ENCODE peak calls at places on chromosome 9, in nine cellular contexts. J is endodermal cell, Q is SJCRH30, A is stomach, I is esophagus squamous epithelium, N is neuronal stem cell, K is adipocyte, P is colonic mucosa, V is fibroblast of lung. M is an unnamed sample.

GRCh38 chr9:112750111-112750766 is at the start of gene SNX30:
- DNase-seq in J (peak; percentile 93), Q (peak; percentile 93), A (peak; percentile 92), I (peak; percentile 47), N (peak; percentile 87), K (peak; percentile 96), P (peak; percentile 91), V (peak; percentile 86), M (peak; percentile 93)

GRCh38 chr9:128882677-128883590 is 1.0 kb downstream of the LRRC8A start:
- DNase-seq in J (peak; percentile 74), Q (peak; percentile 52), A (no peak), I (no peak), N (no peak), K (peak; percentile 37), P (no peak), V (peak; percentile 46), M (peak; percentile 22)

GRCh38 chr9:20320921-20321320 is 301.4 kb downstream of the MLLT3 start:
- DNase-seq in J (no peak), Q (no peak), A (no peak), I (no peak), N (no peak), K (no peak), P (no peak), V (no peak), M (peak; percentile 60)

GRCh38 chr9:95515272-95516113 is 1.3 kb downstream of the PTCH1 start:
- DNase-seq in J (peak; percentile 80), Q (peak; percentile 47), A (no peak), I (no peak), N (no peak), K (peak; percentile 39), P (peak; percentile 39), V (no peak), M (peak; percentile 42)

GRCh38 chr9:132041825-132042224 is 37.8 kb downstream of the MED27 start:
- DNase-seq in J (no peak), Q (no peak), A (no peak), I (no peak), N (no peak), K (no peak), P (no peak), V (no peak), M (no peak)

GRCh38 chr9:133606722-133607053 is 2.5 kb downstream of the FAM163B start:
- DNase-seq in J (no peak), Q (no peak), A (no peak), I (no peak), N (no peak), K (no peak), P (no peak), V (no peak), M (no peak)

GRCh38 chr9:116499986-116500871 is 186.9 kb upstream of the TRIM32 start:
- DNase-seq in J (peak; percentile 78), Q (peak; percentile 51), A (no peak), I (no peak), N (no peak), K (peak; percentile 76), P (no peak), V (peak; percentile 74), M (peak; percentile 70)

GRCh38 chr9:134964686-134965085 is 47.0 kb upstream of the FCN1 start:
- DNase-seq in J (peak; percentile 20), Q (no peak), A (no peak), I (no peak), N (no peak), K (no peak), P (no peak), V (no peak), M (no peak)

GRCh38 chr9:77019810-77020437 is 469 bp downstream of the FOXB2 start:
- DNase-seq in J (peak; percentile 81), Q (no peak), A (no peak), I (no peak), N (no peak), K (no peak), P (no peak), V (no peak), M (no peak)

GRCh38 chr9:78189461-78189860 is 46.4 kb upstream of the CEP78 start:
- DNase-seq in J (no peak), Q (no peak), A (no peak), I (no peak), N (no peak), K (no peak), P (no peak), V (peak; percentile 74), M (no peak)

GRCh38 chr9:5336683-5337082 is 3.0 kb downstream of the RLN1 start:
- DNase-seq in J (no peak), Q (no peak), A (no peak), I (no peak), N (no peak), K (no peak), P (no peak), V (no peak), M (no peak)

GRCh38 chr9:6439051-6439703 is 26.2 kb downstream of the UHRF2 start:
- DNase-seq in J (no peak), Q (no peak), A (no peak), I (no peak), N (no peak), K (no peak), P (no peak), V (no peak), M (no peak)

GRCh38 chr9:6428940-6429889 is 16.2 kb downstream of the UHRF2 start:
- DNase-seq in J (no peak), Q (no peak), A (no peak), I (no peak), N (no peak), K (no peak), P (no peak), V (no peak), M (no peak)

DNA sequence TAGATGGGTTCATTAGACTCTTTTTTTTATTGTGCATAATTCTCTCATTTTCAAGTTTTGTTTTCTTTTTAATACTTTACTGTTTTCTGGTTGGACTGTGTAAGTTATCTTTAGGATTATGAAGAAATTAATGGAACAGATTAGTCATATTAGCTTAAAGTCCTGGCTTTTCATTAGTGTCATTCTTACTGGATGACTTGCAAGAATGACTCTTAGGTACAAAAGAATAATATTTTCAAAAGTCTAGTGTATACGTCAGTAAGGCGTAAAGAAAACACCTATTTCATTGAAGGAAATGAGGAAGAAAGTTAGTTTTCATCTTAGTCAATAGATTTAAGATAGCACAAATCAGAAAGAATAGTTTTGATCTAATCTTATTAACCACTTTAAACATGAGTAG is 20.4 kb downstream of the UHRF2 start:
- DNase-seq in J (no peak), Q (no peak), A (no peak), I (no peak), N (no peak), K (no peak), P (no peak), V (peak; percentile 78), M (no peak)
- H3K36me3 ChIP-seq in J (peaks cover 57% of the 10 kb centered on the region), Q (no peaks in the 10 kb centered on the region), A (peaks cover 3% of the 10 kb centered on the region), I (peaks cover 41% of the 10 kb centered on the region), N (peaks cover 91% of the 10 kb centered on the region), K (peaks cover 8% of the 10 kb centered on the region), P (no peaks in the 10 kb centered on the region), V (no peaks in the 10 kb centered on the region), M (no peaks in the 10 kb centered on the region)

DNA sequence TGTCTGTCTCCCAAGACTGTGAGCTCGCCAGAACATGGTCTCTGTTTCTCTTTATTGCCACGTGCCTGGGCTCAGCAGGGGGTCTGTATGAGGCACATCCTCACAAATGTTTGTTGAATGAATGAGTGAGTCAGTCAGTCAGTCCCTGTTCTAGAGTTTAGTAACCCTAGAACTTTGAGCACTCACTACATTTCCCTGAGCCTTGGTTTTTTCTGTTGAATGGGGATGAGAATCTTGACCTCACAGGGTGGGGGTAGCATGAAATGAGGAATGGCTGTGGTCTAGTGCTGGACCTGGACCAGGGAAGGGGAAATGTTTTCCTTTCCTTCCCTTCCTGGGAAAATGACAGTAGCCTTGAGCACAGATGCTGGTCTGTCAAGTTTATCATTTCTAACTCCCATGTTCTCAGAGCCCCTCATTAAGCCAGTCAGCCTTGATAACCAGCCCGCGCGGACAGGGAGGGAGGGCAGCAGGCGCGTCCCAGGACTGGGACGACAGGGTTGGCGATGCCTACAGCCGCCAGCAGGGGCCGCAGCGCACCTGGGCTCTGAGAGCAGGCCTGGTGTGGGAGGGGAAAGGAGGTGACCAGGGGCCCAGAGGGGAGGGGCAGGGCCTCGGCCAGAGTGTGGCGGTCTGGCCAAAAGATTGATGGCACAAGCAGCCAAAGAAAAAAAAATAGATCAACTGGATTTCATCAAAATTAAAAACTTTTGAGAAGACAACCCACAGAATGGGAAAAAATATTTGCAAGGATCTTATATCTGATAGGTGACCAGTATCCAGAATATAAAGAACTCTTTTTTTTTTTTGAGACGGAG is 24.1 kb upstream of the WNK2 start:
- DNase-seq in J (peak; percentile 98), Q (peak; percentile 77), A (peak; percentile 90), I (no peak), N (peak; percentile 81), K (peak; percentile 90), P (peak; percentile 90), V (peak; percentile 62), M (peak; percentile 85)
- H3K4me3 ChIP-seq in J (no peak overlapping the region), Q (no peak overlapping the region), A (no peak overlapping the region), I (no peak overlapping the region), N (no peak overlapping the region), K (no peak overlapping the region), P (no peak overlapping the region), V (no peak overlapping the region), M (no peak overlapping the region)

GRCh38 chr9:120776788-120777187 is 16.4 kb downstream of the FBXW2 start:
- DNase-seq in J (no peak), Q (no peak), A (no peak), I (no peak), N (no peak), K (no peak), P (no peak), V (no peak), M (no peak)

GRCh38 chr9:120778758-120779157 is 14.5 kb downstream of the FBXW2 start:
- DNase-seq in J (no peak), Q (no peak), A (no peak), I (no peak), N (no peak), K (no peak), P (no peak), V (no peak), M (no peak)

GRCh38 chr9:120775859-120776258 is 17.4 kb downstream of the FBXW2 start:
- DNase-seq in J (no peak), Q (no peak), A (no peak), I (no peak), N (no peak), K (no peak), P (no peak), V (peak; percentile 8), M (no peak)

GRCh38 chr9:120779227-120779626 is 14.0 kb downstream of the FBXW2 start:
- DNase-seq in J (no peak), Q (no peak), A (no peak), I (no peak), N (no peak), K (no peak), P (no peak), V (no peak), M (no peak)

DNA sequence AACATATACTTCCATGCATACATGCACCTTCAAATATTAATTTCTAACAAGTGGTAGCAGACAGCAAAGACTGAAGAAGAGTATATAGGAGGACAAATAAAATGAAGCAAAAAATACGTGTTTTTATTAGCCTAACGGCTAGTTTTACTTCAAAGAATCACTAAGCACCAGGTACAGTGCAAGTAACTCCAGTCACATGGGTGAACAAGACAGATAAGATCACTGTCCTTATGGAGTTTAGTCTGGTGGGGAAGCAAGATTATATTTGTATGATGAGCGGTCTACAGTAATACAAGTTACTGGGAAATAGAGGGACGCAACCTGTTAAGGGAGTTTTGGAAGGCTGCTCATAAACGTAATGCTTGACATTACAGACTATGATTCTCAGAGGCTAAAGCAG is 16.0 kb downstream of the FBXW2 start:
- DNase-seq in J (no peak), Q (no peak), A (no peak), I (no peak), N (no peak), K (no peak), P (no peak), V (no peak), M (no peak)
- H3K36me3 ChIP-seq in J (peaks cover 74% of the 10 kb centered on the region), Q (peaks cover 57% of the 10 kb centered on the region), A (peaks cover 32% of the 10 kb centered on the region), I (peaks cover 88% of the 10 kb centered on the region), N (peaks cover 91% of the 10 kb centered on the region), K (peaks cover 60% of the 10 kb centered on the region), P (no peaks in the 10 kb centered on the region), V (peaks cover 6% of the 10 kb centered on the region), M (peaks cover 59% of the 10 kb centered on the region)

GRCh38 chr9:123314617-123315016 is 41.4 kb upstream of the CRB2 start:
- DNase-seq in J (no peak), Q (no peak), A (no peak), I (no peak), N (no peak), K (no peak), P (no peak), V (no peak), M (no peak)
- H3K4me3 ChIP-seq in J (no peak overlapping the region), Q (no peak overlapping the region), A (no peak overlapping the region), I (no peak overlapping the region), N (no peak overlapping the region), K (no peak overlapping the region), P (no peak overlapping the region), V (no peak overlapping the region), M (no peak overlapping the region)